ENCODE peak calls at places on chromosome 1, in seven cellular contexts. N is stimulated activated CD8-positive, alpha-beta memory T cell treated with anti-CD3 and anti-CD28 coated beads, Interleukin-7, amount 100 ng/mL, for 1 hour; R is astrocyte of the spinal cord; Y is C1 segment of cervical spinal cord; M is ELR; X is left cardiac atrium; B is fibroblast of pulmonary artery. A is an unnamed sample.

GRCh38 chr1:20633190-20634064 is at the start of gene PINK1:
- DNase-seq in N (peak), R (peak), Y (peak), M (peak), X (peak), B (peak), A (peak)

GRCh38 chr1:230163205-230163604 is 96.2 kb downstream of the GALNT2 start:
- DNase-seq in N (no peak), R (peak), Y (no peak), M (peak), X (peak), B (peak), A (no peak)

GRCh38 chr1:98502937-98503336 is 158.6 kb upstream of the SNX7 start:
- DNase-seq in N (no peak), R (no peak), Y (no peak), M (no peak), X (no peak), B (no peak), A (no peak)

GRCh38 chr1:151972533-151973270 is 21.0 kb downstream of the S100A10 start:
- DNase-seq in N (no peak), R (peak), Y (no peak), M (peak), X (peak), B (peak), A (no peak)

GRCh38 chr1:118004312-118004711 is 74.8 kb downstream of the WDR3 start:
- DNase-seq in N (no peak), R (no peak), Y (no peak), M (no peak), X (no peak), B (no peak), A (no peak)

GRCh38 chr1:12011998-12012397 is 7.3 kb upstream of the MIIP start:
- DNase-seq in N (no peak), R (no peak), Y (no peak), M (no peak), X (no peak), B (no peak), A (no peak)

GRCh38 chr1:208203127-208203847 is 40.9 kb downstream of the PLXNA2 start:
- DNase-seq in N (no peak), R (peak), Y (peak), M (peak), X (peak), B (peak), A (peak)

GRCh38 chr1:42822833-42823392 is 5.7 kb upstream of the SVBP start:
- DNase-seq in N (no peak), R (peak), Y (no peak), M (no peak), X (no peak), B (peak), A (no peak)

GRCh38 chr1:43435146-43436145 is 18.3 kb downstream of the HYI start:
- DNase-seq in N (no peak), R (peak), Y (peak), M (peak), X (no peak), B (peak), A (no peak)

GRCh38 chr1:32247452-32247851 is 430 bp downstream of the FAM167B start:
- DNase-seq in N (no peak), R (no peak), Y (no peak), M (no peak), X (peak), B (no peak), A (no peak)

GRCh38 chr1:18646776-18647410 is 16.2 kb downstream of the PAX7 start:
- DNase-seq in N (no peak), R (no peak), Y (no peak), M (no peak), X (no peak), B (no peak), A (no peak)